ENCODE peak calls at places on chromosomes 16 and 17, in five cellular contexts. X is heart left ventricle, R is right lobe of liver, G is tibial nerve, Q is sigmoid colon. F is an unnamed sample.
A peak's percentile ranks its signal among the peaks of the same experiment; 100 is the strongest.

GRCh38 chr16:10552998-10553491 is 27.4 kb downstream of the EMP2 start:
- DNase-seq in R (peak; percentile 30), Q (no peak), X (peak; percentile 71), G (peak; percentile 29), F (no peak)

GRCh38 chr16:88941051-88941932 is 35.7 kb downstream of the CBFA2T3 start:
- DNase-seq in X (peak; percentile 63), G (no peak), Q (no peak), R (no peak), F (no peak)

GRCh38 chr16:66007717-66008116 is 358.8 kb upstream of the CDH5 start:
- DNase-seq in R (no peak), X (no peak), G (no peak), Q (no peak), F (no peak)

GRCh38 chr17:18039535-18040286 is 503 bp downstream of the GID4 start:
- DNase-seq in Q (peak; percentile 74), R (peak; percentile 52), X (no peak), G (no peak), F (no peak)

GRCh38 chr16:89123001-89123830 is 29.6 kb downstream of the ACSF3 start:
- DNase-seq in Q (no peak), R (no peak), G (no peak), X (no peak), F (no peak)

GRCh38 chr16:57609541-57610401 is 18.7 kb upstream of the ADGRG1 start:
- DNase-seq in R (no peak), Q (peak; percentile 42), X (peak; percentile 9), G (no peak), F (peak; percentile 79)

GRCh38 chr17:82281502-82282238 is 8.2 kb upstream of the CSNK1D start:
- DNase-seq in X (no peak), G (no peak), Q (no peak), R (no peak), F (no peak)

GRCh38 chr17:37650419-37651003 is 7.3 kb upstream of the DDX52 start:
- DNase-seq in X (no peak), R (no peak), Q (no peak), G (no peak), F (no peak)

GRCh38 chr16:4411684-4412083 is 4.7 kb downstream of the CORO7 start:
- DNase-seq in G (peak; percentile 47), Q (peak; percentile 86), R (no peak), X (peak; percentile 73), F (no peak)

GRCh38 chr16:89060207-89060794 is 33.4 kb upstream of the ACSF3 start:
- DNase-seq in G (no peak), X (no peak), R (no peak), Q (no peak), F (no peak)

GRCh38 chr17:19398301-19399181 is 11.6 kb upstream of the MFAP4 start:
- DNase-seq in R (peak; percentile 53), G (peak; percentile 78), Q (peak; percentile 85), X (no peak), F (peak; percentile 74)

GRCh38 chr17:73192219-73192893 is 499 bp upstream of the COG1 start:
- DNase-seq in X (peak; percentile 66), G (peak; percentile 26), Q (peak; percentile 80), R (peak; percentile 65), F (peak; percentile 35)

GRCh38 chr17:71828182-71828596 is 292.6 kb upstream of the SOX9 start:
- DNase-seq in X (no peak), G (no peak), Q (no peak), R (no peak), F (no peak)

GRCh38 chr16:22342082-22342481 is 32.3 kb downstream of the CDR2 start:
- DNase-seq in X (no peak), Q (no peak), G (no peak), R (no peak), F (no peak)

GRCh38 chr16:48607056-48607825 is 2.7 kb downstream of the N4BP1 start:
- DNase-seq in R (no peak), G (no peak), Q (no peak), X (no peak), F (peak; percentile 82)

GRCh38 chr17:50191070-50192045 is 10.1 kb downstream of the COL1A1 start:
- DNase-seq in X (no peak), G (no peak), Q (no peak), R (no peak), F (no peak)

GRCh38 chr16:29943846-29944669 is 17.8 kb upstream of the TMEM219 start:
- DNase-seq in X (no peak), G (no peak), R (no peak), Q (peak; percentile 72), F (peak; percentile 78)

GRCh38 chr17:9427460-9428315 is 147.9 kb downstream of the STX8 start:
- DNase-seq in Q (no peak), G (no peak), X (peak; percentile 20), R (no peak), F (peak; percentile 29)

GRCh38 chr17:6570731-6571465 is 14.5 kb upstream of the PITPNM3 start:
- DNase-seq in Q (no peak), R (no peak), X (no peak), G (no peak), F (peak; percentile 69)

GRCh38 chr17:4180791-4181190 is 37.8 kb downstream of the CYB5D2 start:
- DNase-seq in R (no peak), G (no peak), X (peak; percentile 37), Q (peak; percentile 27), F (no peak)

GRCh38 chr16:4369006-4369766 is 2.5 kb upstream of the VASN start:
- DNase-seq in X (no peak), R (peak; percentile 60), G (no peak), Q (no peak), F (no peak)

GRCh38 chr16:11605564-11605886 is 18.8 kb upstream of the LITAF start:
- DNase-seq in X (no peak), R (no peak), G (no peak), Q (no peak), F (no peak)

GRCh38 chr17:81976332-81977210 is 858 bp upstream of the ASPSCR1 start:
- DNase-seq in G (peak; percentile 8), X (no peak), Q (no peak), R (peak; percentile 56), F (no peak)

GRCh38 chr17:56744721-56745120 is 89.0 kb downstream of the C17orf67 start:
- DNase-seq in G (no peak), R (no peak), Q (no peak), X (no peak), F (no peak)

GRCh38 chr16:66678314-66678713 is 18.2 kb downstream of the CMTM4 start:
- DNase-seq in Q (no peak), X (no peak), G (no peak), R (no peak), F (no peak)

GRCh38 chr17:66467766-66468165 is 165.4 kb downstream of the PRKCA start:
- DNase-seq in Q (no peak), G (no peak), X (no peak), R (no peak), F (peak; percentile 58)

GRCh38 chr17:3909257-3909656 is 7.0 kb downstream of the P2RX1 start:
- DNase-seq in Q (no peak), R (no peak), X (no peak), G (no peak), F (no peak)

GRCh38 chr16:30005341-30006094 is 5.3 kb downstream of the DOC2A start:
- DNase-seq in Q (no peak), G (no peak), X (no peak), R (peak; percentile 51), F (no peak)

GRCh38 chr16:57172891-57173290 is 12.9 kb downstream of the PSME3IP1 start:
- DNase-seq in G (no peak), Q (no peak), X (no peak), R (no peak), F (no peak)

GRCh38 chr16:2883027-2883846 is at the start of gene FLYWCH2:
- DNase-seq in G (peak; percentile 99), Q (peak; percentile 99), R (peak; percentile 97), X (peak; percentile 97), F (peak; percentile 98)
- TF ChIP-seq CTCF in G (no peak), Q (no peak), R (no peak), X (peak; percentile 18), F (no peak)

GRCh38 chr17:41802961-41803682 is 8.6 kb downstream of the P3H4 start:
- DNase-seq in R (no peak), G (no peak), X (no peak), Q (no peak), F (no peak)

GRCh38 chr17:41800601-41801373 is 11.0 kb downstream of the P3H4 start:
- DNase-seq in Q (peak; percentile 74), R (no peak), X (no peak), G (no peak), F (peak; percentile 93)

GRCh38 chr17:41797377-41797776 is 10.9 kb upstream of the JUP start:
- DNase-seq in Q (no peak), G (no peak), X (no peak), R (no peak), F (no peak)

GRCh38 chr17:41799366-41799765 is 12.4 kb downstream of the P3H4 start:
- DNase-seq in G (no peak), Q (no peak), X (no peak), R (no peak), F (no peak)

GRCh38 chr17:41801374-41802062 is 10.2 kb downstream of the P3H4 start:
- DNase-seq in G (peak; percentile 94), R (peak; percentile 82), Q (peak; percentile 91), X (peak; percentile 80), F (peak; percentile 83)
- H3K4me3 ChIP-seq in G (no peak overlapping the region), R (no peak overlapping the region), Q (no peak overlapping the region), X (no peak overlapping the region), F (no peak overlapping the region)

DNA sequence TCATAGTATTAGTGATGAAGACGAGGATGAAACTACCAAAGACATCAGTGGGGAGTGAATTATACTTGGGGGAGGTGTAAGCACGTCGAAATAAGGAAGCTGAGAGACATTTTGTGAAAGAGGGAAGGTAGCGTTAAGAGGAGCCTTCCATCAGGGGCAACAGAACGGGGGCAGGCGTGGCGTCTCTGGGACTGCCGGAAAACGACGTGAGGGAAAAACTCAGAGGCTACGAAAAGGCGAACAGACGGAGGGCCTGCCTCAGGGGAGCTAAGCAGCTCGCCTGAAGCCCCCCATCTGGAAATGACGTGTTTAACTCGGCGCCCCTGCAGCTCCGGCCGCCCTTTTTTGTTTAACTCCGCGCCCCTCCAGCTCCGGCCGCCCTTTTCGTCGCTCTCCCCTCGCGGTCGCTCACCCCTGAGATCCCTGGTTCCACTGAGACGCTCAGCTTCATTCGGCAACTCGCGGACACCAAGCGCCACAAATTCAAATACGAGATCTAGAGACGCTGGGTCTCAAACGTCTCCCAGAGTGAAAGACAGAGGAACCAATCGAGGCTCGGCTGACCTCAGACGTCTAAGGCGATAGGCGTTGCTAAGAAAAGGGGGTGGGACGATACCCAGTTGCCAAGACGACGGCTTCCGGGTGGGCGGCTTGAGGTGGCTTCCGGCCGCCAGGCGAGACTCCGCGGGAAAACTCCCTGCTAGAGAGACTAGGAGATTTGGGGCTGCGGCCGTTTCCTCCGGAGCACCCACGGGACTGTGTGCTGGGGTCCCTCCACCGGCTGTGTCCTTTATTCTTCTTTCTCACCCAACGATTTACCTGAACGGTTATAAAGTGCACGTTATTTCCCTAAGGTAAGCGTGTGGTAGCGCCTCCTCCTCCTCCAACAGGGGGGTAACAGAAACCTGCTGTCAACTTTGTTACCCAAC is 383.2 kb downstream of the ZFHX3 start:
- DNase-seq in X (peak; percentile 96), G (peak; percentile 96), R (peak; percentile 94), Q (peak; percentile 99), F (peak; percentile 99)
- TF ChIP-seq POLR2A in X (no peak), G (no peak), R (no peak), Q (no peak), F (no peak)

DNA sequence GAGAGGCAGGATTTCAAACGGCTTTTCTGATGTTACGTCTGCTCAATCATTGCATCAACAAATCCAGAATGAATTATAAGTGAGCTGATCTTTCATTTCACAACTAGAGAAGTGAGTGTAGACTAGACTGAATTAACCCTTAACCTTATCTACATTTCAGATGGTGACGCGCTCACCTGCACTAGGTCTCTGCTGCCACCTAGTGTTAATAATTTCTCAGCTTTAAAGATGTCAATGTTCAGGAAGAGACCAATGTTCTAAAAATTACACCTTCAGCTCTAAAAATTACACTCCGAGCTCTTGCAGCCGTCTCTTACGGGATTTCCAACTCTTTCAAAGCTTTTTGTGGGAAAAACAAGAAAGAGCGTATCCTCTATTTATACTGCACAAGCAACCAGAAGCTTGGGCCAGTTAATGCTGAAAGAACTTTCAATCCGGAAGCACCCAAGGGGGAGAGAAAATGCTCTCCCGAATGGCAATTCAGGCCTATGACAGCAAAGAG is 88.2 kb upstream of the FA2H start:
- DNase-seq in R (no peak), X (no peak), G (peak; percentile 9), Q (no peak), F (no peak)
- TF ChIP-seq CTCF in R (peak; percentile 78), X (peak; percentile 81), G (peak; percentile 78), Q (peak; percentile 70), F (no peak)

F was measured in lower leg skin.